ENCODE peak calls at places on chromosomes 13 and 19, in nine cellular contexts. One of them, this sample, is unnamed.

GRCh38 chr19:611506-611869 is 21.8 kb downstream of the HCN2 start:
- DNase-seq in OCI-LY7: no peak
- DNase-seq in stimulated activated CD8-positive, alpha-beta memory T cell treated with anti-CD3 and anti-CD28 coated beads, Interleukin-4, amount 100 ng/mL, for 48 hours: peak
- DNase-seq in NCI-H774: no peak
- DNase-seq in stimulated activated CD4-positive, alpha-beta T cell treated with anti-CD3 and anti-CD28 coated beads, Interleukin-1b, Interleukin-23, amount 100 ng/mL, for 24 hours: peak
- DNase-seq in anterior cingulate cortex: no peak
- DNase-seq in GM12865: peak
- DNase-seq in naive thymus-derived CD4-positive, alpha-beta T cell: no peak
- DNase-seq in AG08395: peak
- DNase-seq in this sample: peak

GRCh38 chr19:41376241-41376997 is at the start of gene TMEM91:
- DNase-seq in NCI-H774: peak
- DNase-seq in GM12865: no peak
- DNase-seq in stimulated activated CD8-positive, alpha-beta memory T cell treated with anti-CD3 and anti-CD28 coated beads, Interleukin-4, amount 100 ng/mL, for 48 hours: peak
- DNase-seq in naive thymus-derived CD4-positive, alpha-beta T cell: no peak
- DNase-seq in stimulated activated CD4-positive, alpha-beta T cell treated with anti-CD3 and anti-CD28 coated beads, Interleukin-1b, Interleukin-23, amount 100 ng/mL, for 24 hours: no peak
- DNase-seq in AG08395: no peak
- DNase-seq in anterior cingulate cortex: no peak
- DNase-seq in OCI-LY7: no peak
- DNase-seq in this sample: no peak

GRCh38 chr19:27776020-27776419 is 1436.9 kb downstream of the UQCRFS1 start:
- DNase-seq in NCI-H774: no peak
- DNase-seq in naive thymus-derived CD4-positive, alpha-beta T cell: no peak
- DNase-seq in stimulated activated CD8-positive, alpha-beta memory T cell treated with anti-CD3 and anti-CD28 coated beads, Interleukin-4, amount 100 ng/mL, for 48 hours: peak
- DNase-seq in anterior cingulate cortex: no peak
- DNase-seq in AG08395: peak
- DNase-seq in OCI-LY7: peak
- DNase-seq in stimulated activated CD4-positive, alpha-beta T cell treated with anti-CD3 and anti-CD28 coated beads, Interleukin-1b, Interleukin-23, amount 100 ng/mL, for 24 hours: no peak
- DNase-seq in GM12865: no peak
- DNase-seq in this sample: peak

GRCh38 chr13:95834134-95834765 is 157.3 kb downstream of the DNAJC3 start:
- DNase-seq in stimulated activated CD8-positive, alpha-beta memory T cell treated with anti-CD3 and anti-CD28 coated beads, Interleukin-4, amount 100 ng/mL, for 48 hours: peak
- DNase-seq in NCI-H774: peak
- DNase-seq in OCI-LY7: peak
- DNase-seq in stimulated activated CD4-positive, alpha-beta T cell treated with anti-CD3 and anti-CD28 coated beads, Interleukin-1b, Interleukin-23, amount 100 ng/mL, for 24 hours: peak
- DNase-seq in naive thymus-derived CD4-positive, alpha-beta T cell: peak
- DNase-seq in GM12865: peak
- DNase-seq in AG08395: peak
- DNase-seq in anterior cingulate cortex: peak
- DNase-seq in this sample: peak

GRCh38 chr19:29964171-29964570 is 22.1 kb downstream of the URI1 start:
- DNase-seq in anterior cingulate cortex: no peak
- DNase-seq in NCI-H774: no peak
- DNase-seq in GM12865: no peak
- DNase-seq in naive thymus-derived CD4-positive, alpha-beta T cell: no peak
- DNase-seq in OCI-LY7: no peak
- DNase-seq in AG08395: no peak
- DNase-seq in stimulated activated CD4-positive, alpha-beta T cell treated with anti-CD3 and anti-CD28 coated beads, Interleukin-1b, Interleukin-23, amount 100 ng/mL, for 24 hours: no peak
- DNase-seq in stimulated activated CD8-positive, alpha-beta memory T cell treated with anti-CD3 and anti-CD28 coated beads, Interleukin-4, amount 100 ng/mL, for 48 hours: no peak
- DNase-seq in this sample: peak

GRCh38 chr13:30744056-30744684 is 8.8 kb downstream of the ALOX5AP start:
- DNase-seq in stimulated activated CD4-positive, alpha-beta T cell treated with anti-CD3 and anti-CD28 coated beads, Interleukin-1b, Interleukin-23, amount 100 ng/mL, for 24 hours: peak
- DNase-seq in NCI-H774: no peak
- DNase-seq in stimulated activated CD8-positive, alpha-beta memory T cell treated with anti-CD3 and anti-CD28 coated beads, Interleukin-4, amount 100 ng/mL, for 48 hours: peak
- DNase-seq in GM12865: peak
- DNase-seq in anterior cingulate cortex: no peak
- DNase-seq in naive thymus-derived CD4-positive, alpha-beta T cell: peak
- DNase-seq in AG08395: peak
- DNase-seq in OCI-LY7: peak
- DNase-seq in this sample: no peak

GRCh38 chr13:57030671-57031070 is 110.0 kb upstream of the PRR20A start:
- DNase-seq in anterior cingulate cortex: no peak
- DNase-seq in NCI-H774: no peak
- DNase-seq in GM12865: no peak
- DNase-seq in stimulated activated CD4-positive, alpha-beta T cell treated with anti-CD3 and anti-CD28 coated beads, Interleukin-1b, Interleukin-23, amount 100 ng/mL, for 24 hours: no peak
- DNase-seq in naive thymus-derived CD4-positive, alpha-beta T cell: no peak
- DNase-seq in OCI-LY7: no peak
- DNase-seq in stimulated activated CD8-positive, alpha-beta memory T cell treated with anti-CD3 and anti-CD28 coated beads, Interleukin-4, amount 100 ng/mL, for 48 hours: no peak
- DNase-seq in AG08395: no peak
- DNase-seq in this sample: no peak

GRCh38 chr19:49712397-49712859 is 21.5 kb downstream of the CPT1C start:
- DNase-seq in stimulated activated CD4-positive, alpha-beta T cell treated with anti-CD3 and anti-CD28 coated beads, Interleukin-1b, Interleukin-23, amount 100 ng/mL, for 24 hours: no peak
- DNase-seq in OCI-LY7: peak
- DNase-seq in anterior cingulate cortex: no peak
- DNase-seq in AG08395: peak
- DNase-seq in naive thymus-derived CD4-positive, alpha-beta T cell: no peak
- DNase-seq in GM12865: peak
- DNase-seq in stimulated activated CD8-positive, alpha-beta memory T cell treated with anti-CD3 and anti-CD28 coated beads, Interleukin-4, amount 100 ng/mL, for 48 hours: peak
- DNase-seq in NCI-H774: no peak
- DNase-seq in this sample: peak

GRCh38 chr13:95002968-95003813 is 290.8 kb upstream of the SOX21 start:
- DNase-seq in stimulated activated CD4-positive, alpha-beta T cell treated with anti-CD3 and anti-CD28 coated beads, Interleukin-1b, Interleukin-23, amount 100 ng/mL, for 24 hours: no peak
- DNase-seq in GM12865: no peak
- DNase-seq in AG08395: peak
- DNase-seq in anterior cingulate cortex: no peak
- DNase-seq in NCI-H774: peak
- DNase-seq in OCI-LY7: no peak
- DNase-seq in stimulated activated CD8-positive, alpha-beta memory T cell treated with anti-CD3 and anti-CD28 coated beads, Interleukin-4, amount 100 ng/mL, for 48 hours: no peak
- DNase-seq in naive thymus-derived CD4-positive, alpha-beta T cell: no peak
- DNase-seq in this sample: no peak

GRCh38 chr19:49064768-49065611 is at the start of gene NTF4:
- DNase-seq in anterior cingulate cortex: no peak
- DNase-seq in AG08395: peak
- DNase-seq in stimulated activated CD8-positive, alpha-beta memory T cell treated with anti-CD3 and anti-CD28 coated beads, Interleukin-4, amount 100 ng/mL, for 48 hours: no peak
- DNase-seq in GM12865: no peak
- DNase-seq in OCI-LY7: no peak
- DNase-seq in naive thymus-derived CD4-positive, alpha-beta T cell: no peak
- DNase-seq in stimulated activated CD4-positive, alpha-beta T cell treated with anti-CD3 and anti-CD28 coated beads, Interleukin-1b, Interleukin-23, amount 100 ng/mL, for 24 hours: no peak
- DNase-seq in NCI-H774: no peak
- DNase-seq in this sample: no peak

This sample was measured in AG10803.